ENCODE peak calls at places on chromosome 17, in nine cellular contexts. J, I, U, X, Q, G, E, S and K are unnamed samples.

GRCh38 chr17:345992-346785 is 6.4 kb downstream of the RPH3AL start:
- DNase-seq in J (no peak), I (no peak), U (no peak), X (no peak), Q (no peak), G (no peak), E (no peak), S (no peak), K (no peak)

GRCh38 chr17:19409509-19409908 is 1.5 kb upstream of the RNF112 start:
- DNase-seq in J (no peak), I (no peak), U (no peak), X (no peak), Q (no peak), G (no peak), E (no peak), S (no peak), K (no peak)

GRCh38 chr17:17119533-17119932 is 77.3 kb downstream of the MPRIP start:
- DNase-seq in J (no peak), I (no peak), U (no peak), X (no peak), Q (no peak), G (peak; percentile 54), E (peak; percentile 84), S (peak; percentile 37), K (peak; percentile 50)

GRCh38 chr17:60502145-60502544 is 23.9 kb downstream of the APPBP2 start:
- DNase-seq in J (no peak), I (no peak), U (no peak), X (no peak), Q (no peak), G (no peak), E (no peak), S (no peak), K (no peak)

GRCh38 chr17:61570118-61570517 is 20.9 kb downstream of the NACA2 start:
- DNase-seq in J (no peak), I (no peak), U (no peak), X (no peak), Q (no peak), G (no peak), E (no peak), S (no peak), K (no peak)

GRCh38 chr17:4485676-4486646 is 12.7 kb upstream of the SPNS2 start:
- DNase-seq in J (no peak), I (no peak), U (no peak), X (no peak), Q (no peak), G (no peak), E (peak; percentile 91), S (no peak), K (no peak)

GRCh38 chr17:35912942-35913341 is 17.6 kb downstream of the RDM1 start:
- DNase-seq in J (no peak), I (no peak), U (no peak), X (no peak), Q (no peak), G (no peak), E (no peak), S (no peak), K (no peak)

GRCh38 chr17:58302919-58303551 is 22.3 kb upstream of the MPO start:
- DNase-seq in J (no peak), I (no peak), U (no peak), X (no peak), Q (no peak), G (no peak), E (no peak), S (no peak), K (no peak)

GRCh38 chr17:17728550-17729251 is 47.4 kb downstream of the RAI1 start:
- DNase-seq in J (no peak), I (no peak), U (no peak), X (no peak), Q (no peak), G (no peak), E (no peak), S (no peak), K (no peak)

GRCh38 chr17:77148959-77149510 is 8.3 kb downstream of the SEC14L1 start:
- DNase-seq in J (no peak), I (no peak), U (no peak), X (no peak), Q (no peak), G (no peak), E (no peak), S (no peak), K (no peak)

GRCh38 chr17:10385871-10386270 is 13.1 kb upstream of the MYH13 start:
- DNase-seq in J (no peak), I (no peak), U (no peak), X (no peak), Q (no peak), G (no peak), E (no peak), S (no peak), K (no peak)

GRCh38 chr17:13158511-13159240 is 140.8 kb upstream of the ELAC2 start:
- DNase-seq in J (no peak), I (no peak), U (no peak), X (no peak), Q (no peak), G (no peak), E (no peak), S (no peak), K (no peak)

GRCh38 chr17:55607736-55608341 is 96.6 kb upstream of the SMIM36 start:
- DNase-seq in J (no peak), I (no peak), U (peak; percentile 82), X (peak; percentile 40), Q (peak; percentile 60), G (no peak), E (no peak), S (peak; percentile 66), K (peak; percentile 85)

GRCh38 chr17:78692460-78693010 is 89.5 kb downstream of the CYTH1 start:
- DNase-seq in J (no peak), I (no peak), U (no peak), X (no peak), Q (no peak), G (no peak), E (no peak), S (no peak), K (no peak)

GRCh38 chr17:64387145-64387473 is 3.6 kb downstream of the PECAM1 start:
- DNase-seq in J (no peak), I (no peak), U (no peak), X (no peak), Q (no peak), G (no peak), E (peak; percentile 41), S (no peak), K (no peak)

GRCh38 chr17:41666336-41666680 is 22.4 kb upstream of the EIF1 start:
- DNase-seq in J (no peak), I (no peak), U (peak; percentile 36), X (peak; percentile 33), Q (no peak), G (peak; percentile 56), E (peak; percentile 85), S (no peak), K (no peak)

GRCh38 chr17:53032861-53033271 is 789.9 kb upstream of the KIF2B start:
- DNase-seq in J (peak; percentile 18), I (no peak), U (no peak), X (no peak), Q (no peak), G (no peak), E (no peak), S (no peak), K (peak; percentile 28)

GRCh38 chr17:54537656-54538055 is 363.0 kb upstream of the TOM1L1 start:
- DNase-seq in J (no peak), I (no peak), U (no peak), X (no peak), Q (no peak), G (no peak), E (no peak), S (no peak), K (no peak)

GRCh38 chr17:48068491-48068961 is 20.4 kb downstream of the NFE2L1 start:
- DNase-seq in J (no peak), I (no peak), U (no peak), X (no peak), Q (no peak), G (no peak), E (peak; percentile 30), S (no peak), K (no peak)
- TF ChIP-seq CTCF in J (no peak), I (peak; percentile 35), U (no peak), X (peak; percentile 14), Q (peak; percentile 38), G (no peak), E (no peak), S (peak; percentile 41), K (no peak)

GRCh38 chr17:47733414-47734288 is 615 bp downstream of the TBX21 start:
- DNase-seq in J (no peak), I (no peak), U (no peak), X (no peak), Q (no peak), G (no peak), E (peak; percentile 80), S (no peak), K (no peak)

GRCh38 chr17:47736501-47737211 is 3.6 kb downstream of the TBX21 start:
- DNase-seq in J (no peak), I (no peak), U (no peak), X (no peak), Q (no peak), G (no peak), E (peak; percentile 53), S (no peak), K (peak; percentile 1)

GRCh38 chr17:47735536-47736011 is 2.5 kb downstream of the TBX21 start:
- DNase-seq in J (no peak), I (peak; percentile 48), U (no peak), X (no peak), Q (no peak), G (no peak), E (peak; percentile 76), S (no peak), K (no peak)

GRCh38 chr17:47733047-47733413 is at the start of gene TBX21:
- DNase-seq in J (peak; percentile 38), I (peak; percentile 86), U (peak; percentile 30), X (peak; percentile 70), Q (peak; percentile 57), G (peak; percentile 83), E (peak; percentile 97), S (no peak), K (peak; percentile 75)

DNA sequence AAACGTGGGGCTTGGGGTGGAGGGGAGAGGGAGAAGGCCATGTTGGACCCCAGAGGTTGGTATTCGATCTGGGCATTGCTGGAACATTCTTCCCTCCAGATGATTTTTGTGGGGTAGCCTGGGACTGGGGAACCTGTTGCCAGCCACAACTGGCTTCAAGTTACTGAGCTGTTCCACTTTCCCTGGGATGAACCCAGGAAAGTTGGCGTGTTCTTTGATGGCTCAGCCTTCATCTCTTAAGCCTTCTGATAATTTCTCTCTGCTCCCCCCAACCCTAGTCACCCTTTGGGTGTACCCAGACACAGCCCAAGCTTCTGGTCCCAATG is 2.1 kb downstream of the TBX21 start:
- DNase-seq in J (no peak), I (no peak), U (no peak), X (no peak), Q (no peak), G (no peak), E (no peak), S (no peak), K (no peak)
- H3K4me3 ChIP-seq in J (no peak overlapping the region), I (peak overlapping the region; percentile 22), U (no peak overlapping the region), X (no peak overlapping the region), Q (no peak overlapping the region), G (no peak overlapping the region), E (peak overlapping the region; percentile 58), S (no peak overlapping the region), K (no peak overlapping the region)

GRCh38 chr17:50689251-50689650 is 18.5 kb downstream of the ANKRD40 start:
- DNase-seq in J (no peak), I (no peak), U (no peak), X (no peak), Q (no peak), G (no peak), E (no peak), S (no peak), K (no peak)
- TF ChIP-seq CTCF in J (no peak), I (no peak), U (no peak), X (no peak), Q (no peak), G (no peak), E (no peak), S (no peak), K (no peak)

GRCh38 chr17:40087049-40087794 is 13.2 kb downstream of the NR1D1 start:
- DNase-seq in J (no peak), I (no peak), U (no peak), X (no peak), Q (no peak), G (no peak), E (no peak), S (no peak), K (no peak)
- H3K4me3 ChIP-seq in J (no peak overlapping the region), I (no peak overlapping the region), U (no peak overlapping the region), X (no peak overlapping the region), Q (no peak overlapping the region), G (no peak overlapping the region), E (no peak overlapping the region), S (no peak overlapping the region), K (no peak overlapping the region)